ENCODE peak calls at places on chromosome 5, in five cellular contexts. Y is K562, H is WTC11, V is A549, F is GM12878. Z is an unnamed sample.

GRCh38 chr5:80156156-80156555 is 99.7 kb downstream of the SERINC5 start:
- DNase-seq in V (no peak), Y (no peak), F (no peak), H (no peak), Z (peak; percentile 40)

GRCh38 chr5:159053216-159053615 is 46.5 kb downstream of the EBF1 start:
- DNase-seq in F (no peak), H (no peak), Y (no peak), V (no peak), Z (no peak)

GRCh38 chr5:84816746-84817547 is 432.3 kb upstream of the EDIL3 start:
- DNase-seq in F (no peak), V (no peak), H (no peak), Y (no peak), Z (no peak)

GRCh38 chr5:97136471-97136870 is 5.9 kb downstream of the LIX1 start:
- DNase-seq in F (no peak), V (no peak), Y (no peak), H (no peak), Z (no peak)

GRCh38 chr5:163735069-163735468 is 229.7 kb downstream of the MAT2B start:
- DNase-seq in V (no peak), H (no peak), F (no peak), Y (no peak), Z (no peak)

GRCh38 chr5:173765661-173766060 is 122.5 kb upstream of the CPEB4 start:
- DNase-seq in H (no peak), Y (no peak), V (no peak), F (no peak), Z (no peak)

GRCh38 chr5:124176692-124177091 is 569.7 kb downstream of the ZNF608 start:
- DNase-seq in F (no peak), H (no peak), Y (no peak), V (no peak), Z (no peak)

GRCh38 chr5:14464661-14465060 is 116.9 kb upstream of the OTULINL start:
- DNase-seq in V (no peak), F (no peak), Y (no peak), H (no peak), Z (no peak)

GRCh38 chr5:134571703-134572405 is 46.4 kb downstream of the JADE2 start:
- DNase-seq in F (no peak), V (no peak), Y (no peak), H (no peak), Z (no peak)

GRCh38 chr5:76765249-76765648 is 49.3 kb downstream of the F2R start:
- DNase-seq in H (no peak), Y (no peak), F (no peak), V (no peak), Z (no peak)

GRCh38 chr5:179457612-179458011 is 92.7 kb upstream of the RUFY1 start:
- DNase-seq in F (no peak), V (no peak), H (no peak), Y (no peak), Z (no peak)

GRCh38 chr5:124889522-124889828 is 143.0 kb upstream of the ZNF608 start:
- DNase-seq in Y (no peak), V (no peak), F (no peak), H (no peak), Z (no peak)

GRCh38 chr5:132476853-132477729 is 13.5 kb downstream of the IRF1 start:
- DNase-seq in H (no peak), V (no peak), Y (no peak), F (no peak), Z (no peak)

GRCh38 chr5:150517272-150518152 is 9.6 kb downstream of the NDST1 start:
- DNase-seq in F (no peak), Y (peak; percentile 78), V (peak; percentile 87), H (no peak), Z (peak; percentile 81)

GRCh38 chr5:158264264-158264663 is 405.3 kb upstream of the CLINT1 start:
- DNase-seq in F (no peak), H (no peak), Y (no peak), V (no peak), Z (no peak)

GRCh38 chr5:57501414-57502321 is 19.1 kb upstream of the ACTBL2 start:
- DNase-seq in H (no peak), V (no peak), Y (no peak), F (no peak), Z (no peak)

GRCh38 chr5:157370967-157371366 is 89.0 kb upstream of the NIPAL4 start:
- DNase-seq in F (no peak), V (no peak), H (peak; percentile 41), Y (no peak), Z (no peak)

GRCh38 chr5:76175051-76175666 is 92.0 kb downstream of the SV2C start:
- DNase-seq in V (peak; percentile 59), Y (peak; percentile 69), F (peak; percentile 32), H (peak; percentile 72), Z (peak; percentile 48)

GRCh38 chr5:67770431-67771025 is 445.0 kb upstream of the PIK3R1 start:
- DNase-seq in H (no peak), F (peak; percentile 5), Y (no peak), V (peak; percentile 1), Z (peak; percentile 98)

GRCh38 chr5:122169350-122170103 is 40.2 kb downstream of the ZNF474 start:
- DNase-seq in Y (no peak), H (no peak), V (no peak), F (no peak), Z (no peak)

GRCh38 chr5:98214240-98215051 is 559.0 kb upstream of the RGMB start:
- DNase-seq in V (no peak), F (no peak), H (no peak), Y (no peak), Z (no peak)

GRCh38 chr5:123874600-123875201 is 362.7 kb downstream of the CSNK1G3 start:
- DNase-seq in Y (no peak), H (no peak), F (no peak), V (no peak), Z (peak; percentile 26)

GRCh38 chr5:159040181-159040580 is 59.5 kb downstream of the EBF1 start:
- DNase-seq in V (no peak), Y (no peak), F (peak; percentile 56), H (no peak), Z (no peak)

DNA sequence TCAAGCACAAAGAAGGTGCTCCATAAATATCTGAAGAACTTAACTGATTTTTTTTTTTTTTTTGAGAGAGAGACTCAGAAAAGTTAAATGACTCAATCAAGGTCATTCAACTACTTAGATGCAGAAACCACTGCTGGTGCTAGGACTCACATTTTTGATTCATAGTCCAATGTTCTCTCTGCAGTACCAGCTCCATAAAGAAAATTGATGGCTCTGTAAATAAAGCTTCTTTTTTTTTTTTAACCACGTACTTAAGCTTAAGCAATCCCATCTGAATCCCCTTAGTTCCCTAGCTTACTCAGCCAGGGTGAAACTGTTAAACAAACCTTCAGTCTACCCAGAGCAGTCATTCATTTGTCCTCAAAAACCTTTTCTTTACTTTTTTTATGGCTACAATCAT is 657.0 kb upstream of the WWC1 start:
- DNase-seq in V (peak; percentile 59), F (no peak), Y (no peak), H (no peak), Z (no peak)
- TF ChIP-seq ESRRA in V (no peak), F (no peak), Y (no peak), H (no peak), Z (no peak)

GRCh38 chr5:42242829-42243485 is 180.3 kb upstream of the GHR start:
- DNase-seq in V (no peak), Y (no peak), H (no peak), F (no peak), Z (no peak)

GRCh38 chr5:42241636-42242035 is 181.6 kb upstream of the GHR start:
- DNase-seq in F (no peak), H (no peak), V (no peak), Y (no peak), Z (no peak)

DNA sequence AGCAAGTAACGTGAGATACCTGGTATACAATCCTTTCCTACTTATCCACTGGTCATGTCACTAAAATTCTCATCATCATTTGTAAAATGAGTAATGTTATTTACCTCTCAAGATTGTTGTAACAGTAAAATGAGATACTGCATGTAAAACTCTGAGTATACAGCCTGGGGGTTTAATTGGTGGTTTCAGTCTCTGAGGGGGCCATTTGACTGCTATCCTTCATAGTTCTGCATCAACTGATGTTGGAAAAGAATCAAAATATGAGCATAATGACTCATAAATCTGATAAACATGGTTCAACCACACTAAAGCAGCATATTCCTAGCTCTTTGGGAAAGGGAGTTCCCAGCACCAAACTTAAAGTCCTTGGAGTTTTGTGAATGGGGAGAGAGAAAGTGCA is 181.0 kb upstream of the GHR start:
- DNase-seq in Y (no peak), F (no peak), H (no peak), V (no peak), Z (no peak)
- TF ChIP-seq ESRRA in Y (no peak), F (no peak), H (no peak), V (no peak), Z (no peak)

GRCh38 chr5:127839496-127840197 is 136.5 kb downstream of the CCDC192 start:
- DNase-seq in V (no peak), F (no peak), H (no peak), Y (no peak), Z (no peak)

GRCh38 chr5:127840809-127841208 is 137.6 kb downstream of the CCDC192 start:
- DNase-seq in V (no peak), F (no peak), Y (no peak), H (no peak), Z (no peak)

GRCh38 chr5:127839072-127839471 is 135.9 kb downstream of the CCDC192 start:
- DNase-seq in V (no peak), H (no peak), Y (no peak), F (no peak), Z (no peak)

GRCh38 chr5:127840198-127840524 is 137.0 kb downstream of the CCDC192 start:
- DNase-seq in H (no peak), F (no peak), Y (no peak), V (no peak), Z (no peak)

DNA sequence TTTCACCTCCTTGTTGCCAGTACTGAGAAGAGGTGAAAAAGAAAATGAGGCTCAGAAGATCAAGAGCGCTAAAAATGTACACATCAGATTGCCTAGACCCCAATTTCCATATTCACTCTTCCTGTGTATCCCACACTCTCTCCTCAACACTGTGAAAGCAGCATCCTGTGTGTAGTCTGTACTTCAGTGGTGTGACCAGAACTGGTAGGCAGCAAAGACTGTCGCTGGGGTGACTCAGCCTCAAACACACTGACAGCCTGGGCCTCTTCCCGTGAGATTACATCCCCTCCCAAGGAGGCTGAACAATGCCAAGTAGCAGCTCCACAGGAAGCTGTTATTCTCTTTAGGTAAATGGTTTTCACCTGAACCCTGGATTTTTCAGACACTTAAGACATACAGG is 135.5 kb downstream of the CCDC192 start:
- DNase-seq in V (no peak), F (no peak), H (no peak), Y (no peak), Z (no peak)
- TF ChIP-seq ESRRA in V (no peak), F (no peak), H (no peak), Y (no peak), Z (no peak)

GRCh38 chr5:142145106-142145900 is 36.7 kb downstream of the NDFIP1 start:
- DNase-seq in F (peak; percentile 11), H (peak; percentile 70), Y (peak; percentile 54), V (peak; percentile 73), Z (peak; percentile 44)

GRCh38 chr5:142141463-142141862 is 32.9 kb downstream of the NDFIP1 start:
- DNase-seq in F (no peak), Y (no peak), H (no peak), V (no peak), Z (no peak)

GRCh38 chr5:142149363-142149762 is 40.8 kb downstream of the NDFIP1 start:
- DNase-seq in H (no peak), V (no peak), F (no peak), Y (no peak), Z (no peak)

DNA sequence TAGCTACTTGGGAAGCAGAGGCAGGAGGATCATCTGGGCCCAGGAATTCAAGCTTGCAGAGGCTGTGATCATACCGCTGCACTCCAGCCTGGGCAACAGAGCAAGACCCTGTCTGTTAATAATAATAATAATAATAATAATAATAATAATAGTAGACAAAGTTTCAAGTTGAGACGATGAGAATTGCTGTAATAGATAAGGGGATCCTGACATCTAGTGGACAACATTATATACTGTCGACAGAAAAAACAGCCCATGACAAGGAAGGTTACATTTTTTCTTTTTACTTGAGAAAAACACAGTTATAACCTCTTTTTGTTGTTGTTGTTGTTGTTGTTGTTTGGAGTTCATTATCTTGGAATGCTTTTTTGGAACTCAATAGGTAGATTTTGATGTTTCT is 35.3 kb downstream of the NDFIP1 start:
- DNase-seq in H (no peak), Y (peak; percentile 38), V (peak; percentile 52), F (no peak), Z (peak; percentile 25)
- TF ChIP-seq ESRRA in H (no peak), Y (no peak), V (no peak), F (no peak), Z (no peak)